ENCODE peak calls at places on chromosomes 2 and 18, in five cellular contexts. I, S, G, K and E are unnamed samples.

GRCh38 chr2:221353191-221353590 is 218.9 kb downstream of the EPHA4 start:
- DNase-seq in K (no peak), I (no peak), S (no peak), G (no peak), E (no peak)

GRCh38 chr18:51068111-51068510 is 38.1 kb downstream of the SMAD4 start:
- DNase-seq in I (no peak), K (no peak), G (no peak), S (no peak), E (no peak)

GRCh38 chr2:172927381-172928357 is 148.0 kb upstream of the MAP3K20 start:
- DNase-seq in I (peak), K (peak), G (no peak), S (no peak), E (no peak)

GRCh38 chr2:181944164-181944913 is 41.3 kb upstream of the PPP1R1C start:
- DNase-seq in S (no peak), K (no peak), I (no peak), G (no peak), E (no peak)

GRCh38 chr2:157067562-157067961 is 189.9 kb upstream of the GALNT5 start:
- DNase-seq in K (no peak), G (no peak), S (no peak), I (no peak), E (no peak)

GRCh38 chr2:26946841-26947784 is 23.3 kb upstream of the MAPRE3 start:
- DNase-seq in I (peak), S (no peak), G (no peak), K (peak), E (peak)

GRCh38 chr2:174667461-174667860 is 69.9 kb upstream of the WIPF1 start:
- DNase-seq in K (no peak), S (no peak), I (no peak), G (no peak), E (no peak)

GRCh38 chr2:101146535-101146934 is 4.6 kb downstream of the TBC1D8 start:
- DNase-seq in S (no peak), I (no peak), G (no peak), K (no peak), E (no peak)

GRCh38 chr2:207681431-207681830 is 30.0 kb upstream of the CCNYL1 start:
- DNase-seq in S (no peak), I (no peak), K (no peak), G (no peak), E (no peak)

GRCh38 chr2:202238234-202239197 is at the start of gene SUMO1:
- DNase-seq in S (peak), G (peak), I (peak), K (peak), E (peak)
- TF ChIP-seq EP300 in S (no peak), G (no peak), I (peak), K (no peak), E (no peak)

GRCh38 chr2:43906448-43907122 is 67.8 kb downstream of the ABCG8 start:
- DNase-seq in K (no peak), S (no peak), G (no peak), I (no peak), E (no peak)

GRCh38 chr2:43905388-43905803 is 66.6 kb downstream of the ABCG8 start:
- DNase-seq in S (no peak), K (no peak), G (no peak), I (no peak), E (no peak)

GRCh38 chr2:43905871-43906270 is 67.1 kb downstream of the ABCG8 start:
- DNase-seq in K (no peak), G (no peak), S (no peak), I (no peak), E (no peak)
- TF ChIP-seq EP300 in K (no peak), G (no peak), S (no peak), I (no peak), E (no peak)

DNA sequence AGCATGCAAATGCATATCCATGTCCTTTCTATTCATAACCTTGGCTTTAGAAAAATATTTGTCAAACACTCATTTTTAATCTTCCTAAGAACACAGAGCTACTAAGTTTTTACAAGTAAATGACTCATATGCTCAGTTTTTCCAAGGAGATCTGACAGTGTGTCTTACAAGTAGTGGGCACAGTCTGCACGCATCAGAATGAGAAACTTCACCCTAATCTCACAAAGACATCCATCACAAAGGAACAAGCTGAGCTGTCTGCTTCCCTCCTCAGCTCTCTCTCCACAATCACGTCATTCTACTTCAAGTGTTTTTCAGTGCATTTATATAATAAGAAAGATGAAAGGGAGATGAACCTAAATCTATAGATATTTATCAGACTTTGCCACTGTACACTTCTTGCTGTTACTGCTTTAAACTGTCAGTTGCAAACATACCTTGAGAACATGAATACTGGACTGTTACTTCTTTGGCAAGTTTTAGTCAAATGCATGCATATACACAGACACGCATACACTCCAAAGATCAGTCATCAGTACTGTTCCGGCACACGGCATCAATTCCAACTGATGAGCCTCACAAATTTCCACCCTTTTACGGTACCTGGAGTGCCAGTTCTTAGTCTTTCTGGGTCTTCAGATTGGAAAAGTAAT is 75.7 kb downstream of the RBMS1 start:
- DNase-seq in G (peak), S (no peak), K (no peak), I (no peak), E (no peak)
- TF ChIP-seq EP300 in G (no peak), S (no peak), K (no peak), I (no peak), E (no peak)

DNA sequence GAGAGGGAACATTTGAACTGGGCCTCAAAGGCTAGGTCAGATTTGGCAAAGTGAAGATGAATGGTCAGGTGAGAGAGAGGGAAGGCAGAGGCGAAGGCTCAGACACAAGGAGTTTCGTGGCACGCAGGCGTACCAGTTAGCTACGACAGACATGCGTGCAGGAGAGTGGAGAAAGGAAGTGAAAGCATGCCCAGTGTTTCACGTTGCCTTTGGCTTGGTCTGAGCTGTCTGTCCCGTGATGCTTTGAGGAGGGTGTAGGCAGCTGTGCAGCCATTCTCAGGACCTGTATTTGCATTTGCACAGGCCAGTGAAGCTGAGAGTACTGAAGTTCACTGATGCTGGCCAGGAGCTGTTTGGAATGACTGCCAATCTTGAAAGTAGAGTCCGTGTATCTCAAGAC is 69.5 kb downstream of the HNRNPLL start:
- DNase-seq in S (no peak), G (no peak), I (no peak), K (no peak), E (peak)
- TF ChIP-seq EP300 in S (no peak), G (no peak), I (no peak), K (no peak), E (no peak)

GRCh38 chr2:74474481-74474880 is 2.0 kb upstream of the MRPL53 start:
- DNase-seq in I (no peak), K (no peak), S (no peak), G (no peak), E (no peak)

GRCh38 chr2:74472945-74473258 is 422 bp upstream of the MRPL53 start:
- DNase-seq in K (no peak), G (no peak), I (no peak), S (no peak), E (no peak)

GRCh38 chr2:74474899-74475298 is 2.4 kb upstream of the MRPL53 start:
- DNase-seq in S (no peak), G (peak), I (no peak), K (no peak), E (no peak)

GRCh38 chr2:74471332-74472065 is 981 bp downstream of the MRPL53 start:
- DNase-seq in K (no peak), I (no peak), S (no peak), G (no peak), E (no peak)

GRCh38 chr2:74472086-74472944 is at the start of gene MRPL53:
- DNase-seq in S (peak), G (peak), K (peak), I (peak), E (peak)
- TF ChIP-seq EP300 in S (no peak), G (no peak), K (no peak), I (peak), E (no peak)

DNA sequence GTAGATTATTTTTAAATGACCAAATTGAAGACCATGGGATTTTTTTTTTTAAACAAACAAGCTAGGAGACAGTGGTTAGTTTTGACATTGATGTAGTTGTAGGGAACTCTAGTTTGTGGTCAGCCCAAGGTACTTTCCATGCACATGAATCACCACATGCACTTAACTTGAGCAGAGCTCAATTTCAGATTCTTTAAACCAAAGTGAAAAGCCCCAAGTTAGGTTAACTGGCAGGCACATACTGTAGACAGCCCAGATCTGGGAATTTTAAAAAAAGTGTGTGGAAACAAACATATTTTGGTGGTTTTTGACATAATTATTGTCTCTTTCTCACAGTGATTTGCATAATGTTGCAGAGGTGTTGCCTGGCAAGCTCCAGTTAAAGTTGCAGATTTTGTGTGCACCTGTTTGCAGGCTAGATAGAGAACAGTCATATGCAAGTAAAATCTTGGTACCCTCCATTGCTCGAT is 88.4 kb downstream of the BCL2L11 start:
- DNase-seq in G (no peak), I (no peak), S (no peak), K (no peak), E (no peak)
- TF ChIP-seq EP300 in G (no peak), I (no peak), S (no peak), K (no peak), E (no peak)

DNA sequence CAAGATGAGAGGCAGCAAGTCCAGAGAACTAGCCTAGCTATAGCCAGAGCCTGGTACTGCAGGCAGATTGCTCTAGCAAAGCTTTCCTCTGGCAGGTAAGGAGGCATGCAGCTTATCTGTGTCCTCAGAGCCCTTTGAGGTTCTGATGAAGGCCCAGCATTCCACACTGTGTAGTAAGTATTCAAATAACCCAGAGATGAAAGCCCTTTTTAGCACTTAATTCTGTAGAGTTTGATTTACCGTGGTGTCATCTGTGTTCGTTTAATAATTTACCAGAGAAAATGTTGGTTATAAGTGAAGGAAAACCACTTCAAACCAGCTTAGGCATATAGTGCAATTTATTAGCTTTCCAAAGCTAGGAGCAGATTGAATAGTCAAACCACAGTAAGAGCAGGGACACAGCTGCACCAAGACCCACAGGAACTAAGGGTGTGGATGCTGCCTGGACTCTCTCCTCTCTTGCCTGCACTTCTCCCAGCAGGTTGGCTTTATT is 226.6 kb downstream of the BABAM2 start:
- DNase-seq in G (peak), I (no peak), S (no peak), K (no peak), E (no peak)
- TF ChIP-seq EP300 in G (no peak), I (no peak), S (no peak), K (no peak), E (no peak)

DNA sequence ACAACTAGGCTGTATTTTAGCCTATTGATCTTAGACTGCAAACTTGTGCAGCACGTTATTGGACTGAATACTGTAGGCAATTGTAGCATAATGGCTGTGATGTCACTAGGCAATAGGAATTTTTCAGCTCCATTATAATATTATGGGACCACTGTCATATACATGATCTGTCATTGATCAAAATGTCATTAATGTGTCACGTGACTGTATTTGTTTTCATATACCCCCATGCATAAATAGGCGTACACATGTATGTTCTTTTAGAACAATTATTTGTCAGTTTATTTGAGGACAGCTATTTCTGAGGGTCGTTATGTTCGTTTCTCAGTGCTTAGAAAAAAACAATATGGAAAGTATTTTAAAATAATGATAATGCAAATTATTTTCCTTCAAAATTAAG is 111.9 kb upstream of the CDH2 start:
- DNase-seq in K (no peak), S (no peak), G (no peak), I (no peak), E (no peak)
- TF ChIP-seq EP300 in K (no peak), S (no peak), G (no peak), I (no peak), E (no peak)

GRCh38 chr2:12948231-12948962 is 231.7 kb downstream of the TRIB2 start:
- DNase-seq in K (no peak), G (no peak), S (no peak), I (no peak), E (no peak)
- TF ChIP-seq EP300 in K (no peak), G (no peak), S (no peak), I (no peak), E (no peak)

GRCh38 chr2:241315879-241316700 is at the start of gene SEPTIN2:
- DNase-seq in I (peak), S (peak), G (peak), K (no peak), E (peak)
- TF ChIP-seq EP300 in I (no peak), S (no peak), G (no peak), K (no peak), E (no peak)